ENCODE peak calls at places on chromosomes 5 and 9, in six cellular contexts. One of them, this sample, is unnamed.

GRCh38 chr5:111070272-111071134 is 1.0 kb upstream of the TSLP start:
- DNase-seq in colonic mucosa: no peak
- DNase-seq in body of pancreas: no peak
- DNase-seq in PC-3: no peak
- DNase-seq in psoas muscle: no peak
- DNase-seq in GM12865: peak
- DNase-seq in this sample: no peak

GRCh38 chr5:134267366-134268018 is 41.6 kb upstream of the PPP2CA start:
- DNase-seq in colonic mucosa: no peak
- DNase-seq in body of pancreas: no peak
- DNase-seq in PC-3: peak
- DNase-seq in psoas muscle: no peak
- DNase-seq in GM12865: no peak
- DNase-seq in this sample: no peak

GRCh38 chr5:102815560-102816324 is 60.6 kb downstream of the PAM start:
- DNase-seq in colonic mucosa: no peak
- DNase-seq in body of pancreas: no peak
- DNase-seq in PC-3: no peak
- DNase-seq in psoas muscle: no peak
- DNase-seq in GM12865: no peak
- DNase-seq in this sample: no peak

GRCh38 chr5:173626501-173626812 is 10.0 kb upstream of the BOD1 start:
- DNase-seq in colonic mucosa: no peak
- DNase-seq in body of pancreas: no peak
- DNase-seq in PC-3: no peak
- DNase-seq in psoas muscle: no peak
- DNase-seq in GM12865: no peak
- DNase-seq in this sample: no peak

GRCh38 chr5:118701796-118702195 is 286.6 kb downstream of the DTWD2 start:
- DNase-seq in colonic mucosa: no peak
- DNase-seq in body of pancreas: no peak
- DNase-seq in PC-3: no peak
- DNase-seq in psoas muscle: no peak
- DNase-seq in GM12865: no peak
- DNase-seq in this sample: peak

GRCh38 chr9:757246-757881 is 84.1 kb upstream of the DMRT1 start:
- DNase-seq in colonic mucosa: peak
- DNase-seq in body of pancreas: no peak
- DNase-seq in PC-3: peak
- DNase-seq in psoas muscle: no peak
- DNase-seq in GM12865: peak
- DNase-seq in this sample: peak

GRCh38 chr9:91740713-91741112 is 209.3 kb downstream of the ROR2 start:
- DNase-seq in colonic mucosa: peak
- DNase-seq in body of pancreas: no peak
- DNase-seq in PC-3: peak
- DNase-seq in psoas muscle: no peak
- DNase-seq in GM12865: no peak
- DNase-seq in this sample: peak

GRCh38 chr5:35741126-35741711 is 115.5 kb upstream of the IL7R start:
- DNase-seq in colonic mucosa: no peak
- DNase-seq in body of pancreas: no peak
- DNase-seq in PC-3: peak
- DNase-seq in psoas muscle: no peak
- DNase-seq in GM12865: no peak
- DNase-seq in this sample: no peak

GRCh38 chr5:154158379-154158738 is 32.2 kb upstream of the GALNT10 start:
- DNase-seq in colonic mucosa: no peak
- DNase-seq in body of pancreas: no peak
- DNase-seq in PC-3: no peak
- DNase-seq in psoas muscle: no peak
- DNase-seq in GM12865: no peak
- DNase-seq in this sample: no peak

GRCh38 chr9:4269872-4270271 is 30.0 kb downstream of the GLIS3 start:
- DNase-seq in colonic mucosa: no peak
- DNase-seq in body of pancreas: no peak
- DNase-seq in PC-3: no peak
- DNase-seq in psoas muscle: no peak
- DNase-seq in GM12865: no peak
- DNase-seq in this sample: no peak

GRCh38 chr5:176761755-176762154 is 48.6 kb upstream of the UNC5A start:
- DNase-seq in colonic mucosa: no peak
- DNase-seq in body of pancreas: no peak
- DNase-seq in PC-3: no peak
- DNase-seq in psoas muscle: no peak
- DNase-seq in GM12865: no peak
- DNase-seq in this sample: no peak

GRCh38 chr5:176762489-176762888 is 47.9 kb upstream of the UNC5A start:
- DNase-seq in colonic mucosa: no peak
- DNase-seq in body of pancreas: no peak
- DNase-seq in PC-3: peak
- DNase-seq in psoas muscle: no peak
- DNase-seq in GM12865: no peak
- DNase-seq in this sample: no peak

GRCh38 chr5:176769911-176770310 is 40.4 kb upstream of the UNC5A start:
- DNase-seq in colonic mucosa: peak
- DNase-seq in body of pancreas: no peak
- DNase-seq in PC-3: no peak
- DNase-seq in psoas muscle: no peak
- DNase-seq in GM12865: no peak
- DNase-seq in this sample: no peak

GRCh38 chr5:176768174-176768970 is 42.0 kb upstream of the UNC5A start:
- DNase-seq in colonic mucosa: peak
- DNase-seq in body of pancreas: no peak
- DNase-seq in PC-3: no peak
- DNase-seq in psoas muscle: no peak
- DNase-seq in GM12865: no peak
- DNase-seq in this sample: no peak

DNA sequence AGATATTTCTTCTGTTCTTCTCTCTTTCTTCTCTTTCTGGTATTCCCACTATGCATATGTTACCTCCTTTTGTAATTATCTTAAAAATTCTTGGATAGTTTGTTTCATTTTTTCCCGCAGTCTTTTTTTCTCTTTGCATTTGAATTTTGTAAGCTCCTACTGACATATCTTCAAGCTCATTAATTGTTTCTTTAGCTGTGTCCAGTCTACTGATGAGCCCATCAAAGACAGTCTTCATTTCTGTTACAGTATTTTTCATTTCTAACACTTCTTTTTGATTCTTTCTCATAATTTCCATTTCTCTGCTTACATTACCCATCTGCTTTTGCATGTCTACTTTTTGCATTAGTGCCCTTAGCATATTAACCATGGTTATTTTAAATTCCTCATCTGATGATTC is 44.7 kb upstream of the UNC5A start:
- DNase-seq in colonic mucosa: no peak
- DNase-seq in body of pancreas: no peak
- DNase-seq in PC-3: no peak
- DNase-seq in psoas muscle: no peak
- DNase-seq in GM12865: no peak
- DNase-seq in this sample: no peak
- TF ChIP-seq CTCF in colonic mucosa: no peak
- TF ChIP-seq CTCF in body of pancreas: no peak
- TF ChIP-seq CTCF in PC-3: no peak
- TF ChIP-seq CTCF in psoas muscle: no peak
- TF ChIP-seq CTCF in GM12865: no peak
- TF ChIP-seq CTCF in this sample: no peak

GRCh38 chr5:73693573-73694061 is 67.6 kb downstream of the ARHGEF28 start:
- DNase-seq in colonic mucosa: no peak
- DNase-seq in body of pancreas: peak
- DNase-seq in PC-3: peak
- DNase-seq in psoas muscle: no peak
- DNase-seq in GM12865: peak
- DNase-seq in this sample: peak
- TF ChIP-seq CTCF in colonic mucosa: peak
- TF ChIP-seq CTCF in body of pancreas: peak
- TF ChIP-seq CTCF in PC-3: peak
- TF ChIP-seq CTCF in psoas muscle: peak
- TF ChIP-seq CTCF in GM12865: peak
- TF ChIP-seq CTCF in this sample: peak

GRCh38 chr5:31235381-31235780 is 41.9 kb downstream of the CDH6 start:
- DNase-seq in colonic mucosa: no peak
- DNase-seq in body of pancreas: no peak
- DNase-seq in PC-3: no peak
- DNase-seq in psoas muscle: no peak
- DNase-seq in GM12865: no peak
- DNase-seq in this sample: no peak

GRCh38 chr5:31238497-31238896 is 45.0 kb downstream of the CDH6 start:
- DNase-seq in colonic mucosa: no peak
- DNase-seq in body of pancreas: no peak
- DNase-seq in PC-3: no peak
- DNase-seq in psoas muscle: no peak
- DNase-seq in GM12865: no peak
- DNase-seq in this sample: no peak

GRCh38 chr5:31232273-31232888 is 38.9 kb downstream of the CDH6 start:
- DNase-seq in colonic mucosa: peak
- DNase-seq in body of pancreas: no peak
- DNase-seq in PC-3: peak
- DNase-seq in psoas muscle: no peak
- DNase-seq in GM12865: peak
- DNase-seq in this sample: peak

GRCh38 chr5:31236339-31236738 is 42.9 kb downstream of the CDH6 start:
- DNase-seq in colonic mucosa: no peak
- DNase-seq in body of pancreas: no peak
- DNase-seq in PC-3: no peak
- DNase-seq in psoas muscle: no peak
- DNase-seq in GM12865: no peak
- DNase-seq in this sample: no peak

DNA sequence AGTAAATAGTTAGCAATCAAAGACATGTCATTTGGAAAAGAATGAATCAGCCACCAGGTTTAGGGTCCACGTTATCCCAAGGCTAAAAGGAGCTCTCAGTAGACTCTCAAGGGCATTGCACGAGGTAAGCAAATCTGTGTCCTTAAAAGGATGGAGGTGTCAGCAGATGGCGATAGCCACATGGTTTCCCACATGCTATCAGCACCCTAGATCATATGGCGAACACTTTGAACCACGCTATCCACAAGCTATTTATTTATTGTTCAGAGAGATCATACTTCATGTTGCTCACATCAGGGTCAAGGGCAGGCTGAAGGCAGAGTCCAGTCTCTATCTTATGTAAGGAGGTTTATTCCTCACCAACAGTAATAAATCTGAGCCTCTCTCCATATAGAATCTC is 43.7 kb downstream of the CDH6 start:
- DNase-seq in colonic mucosa: no peak
- DNase-seq in body of pancreas: no peak
- DNase-seq in PC-3: peak
- DNase-seq in psoas muscle: no peak
- DNase-seq in GM12865: peak
- DNase-seq in this sample: no peak
- TF ChIP-seq CTCF in colonic mucosa: no peak
- TF ChIP-seq CTCF in body of pancreas: no peak
- TF ChIP-seq CTCF in PC-3: peak
- TF ChIP-seq CTCF in psoas muscle: no peak
- TF ChIP-seq CTCF in GM12865: no peak
- TF ChIP-seq CTCF in this sample: peak

GRCh38 chr5:105877592-105877991 is 1793.1 kb downstream of the EFNA5 start:
- DNase-seq in colonic mucosa: no peak
- DNase-seq in body of pancreas: no peak
- DNase-seq in PC-3: peak
- DNase-seq in psoas muscle: no peak
- DNase-seq in GM12865: no peak
- DNase-seq in this sample: no peak

GRCh38 chr5:105872569-105873270 is 1798.0 kb downstream of the EFNA5 start:
- DNase-seq in colonic mucosa: no peak
- DNase-seq in body of pancreas: no peak
- DNase-seq in PC-3: no peak
- DNase-seq in psoas muscle: no peak
- DNase-seq in GM12865: no peak
- DNase-seq in this sample: no peak

GRCh38 chr5:105882956-105883481 is 1787.7 kb downstream of the EFNA5 start:
- DNase-seq in colonic mucosa: no peak
- DNase-seq in body of pancreas: no peak
- DNase-seq in PC-3: peak
- DNase-seq in psoas muscle: no peak
- DNase-seq in GM12865: no peak
- DNase-seq in this sample: no peak

DNA sequence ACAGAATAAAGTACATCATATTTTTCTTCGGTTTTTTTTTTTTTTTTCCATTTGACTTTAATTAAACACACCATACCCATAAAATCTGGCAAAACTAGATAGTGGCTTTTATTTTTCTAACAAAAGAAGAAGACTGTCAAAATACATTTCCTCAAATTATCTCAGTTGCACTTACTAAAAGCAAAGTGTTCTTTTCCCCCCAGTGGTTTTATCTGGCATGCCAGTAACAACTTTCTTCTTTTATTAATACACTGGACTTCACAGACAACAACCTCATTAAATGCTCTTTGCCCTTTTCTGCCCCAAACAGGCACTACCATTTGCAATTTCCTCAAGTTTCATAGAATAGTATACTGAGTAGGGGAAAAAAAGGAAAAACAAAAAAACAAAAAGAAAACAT is 1792.3 kb downstream of the EFNA5 start:
- DNase-seq in colonic mucosa: no peak
- DNase-seq in body of pancreas: no peak
- DNase-seq in PC-3: no peak
- DNase-seq in psoas muscle: no peak
- DNase-seq in GM12865: no peak
- DNase-seq in this sample: no peak
- TF ChIP-seq CTCF in colonic mucosa: no peak
- TF ChIP-seq CTCF in body of pancreas: no peak
- TF ChIP-seq CTCF in PC-3: no peak
- TF ChIP-seq CTCF in psoas muscle: no peak
- TF ChIP-seq CTCF in GM12865: no peak
- TF ChIP-seq CTCF in this sample: no peak

DNA sequence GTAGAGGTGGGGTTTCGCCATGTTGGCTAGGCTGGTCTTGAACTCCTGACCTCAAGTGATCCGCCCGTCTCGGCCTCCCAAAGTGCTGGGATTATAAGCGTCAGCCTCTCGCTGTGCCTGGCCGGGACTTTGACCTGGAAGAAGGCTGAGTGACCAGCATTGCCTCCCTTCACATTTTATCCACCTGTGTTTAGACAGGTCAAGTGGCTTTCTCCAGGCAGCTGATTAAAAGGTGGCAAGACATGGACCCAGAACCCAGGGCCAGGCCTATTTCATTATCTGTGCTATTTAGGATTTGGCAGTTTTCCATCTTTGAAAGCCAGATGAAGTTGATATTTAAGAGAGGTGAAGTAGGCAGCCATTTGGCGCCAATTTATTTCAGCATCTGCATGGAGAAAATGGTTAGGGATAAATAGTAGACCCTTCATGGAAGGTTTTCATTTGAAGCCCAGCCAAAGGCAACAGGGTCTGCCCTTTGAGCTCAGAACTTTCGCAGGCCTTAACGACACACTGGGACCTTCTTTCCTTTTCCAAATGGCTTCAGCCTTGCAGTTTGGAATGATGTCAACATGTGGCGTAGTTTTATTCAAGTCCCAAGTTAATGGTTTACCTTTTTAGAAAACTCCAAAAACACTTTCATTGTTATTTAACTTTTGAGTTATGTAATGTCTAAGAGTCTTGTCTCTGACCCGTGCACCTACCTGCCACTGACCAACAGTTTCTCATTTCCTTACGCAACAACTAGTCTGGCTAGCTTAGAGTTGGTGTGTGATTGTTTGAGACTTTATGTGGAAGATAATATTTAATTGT is 8.4 kb downstream of the DAPK1 start:
- DNase-seq in colonic mucosa: no peak
- DNase-seq in body of pancreas: no peak
- DNase-seq in PC-3: no peak
- DNase-seq in psoas muscle: no peak
- DNase-seq in GM12865: no peak
- DNase-seq in this sample: no peak
- TF ChIP-seq CTCF in colonic mucosa: no peak
- TF ChIP-seq CTCF in body of pancreas: no peak
- TF ChIP-seq CTCF in PC-3: no peak
- TF ChIP-seq CTCF in psoas muscle: no peak
- TF ChIP-seq CTCF in GM12865: no peak
- TF ChIP-seq CTCF in this sample: no peak

This sample was measured in brain microvascular endothelial cell.